ENCODE peak calls at places on chromosomes 6 and 20, in four cellular contexts. Z is GM06990, N is GM12865, R is astrocyte of the spinal cord. S is an unnamed sample.

GRCh38 chr6:84771732-84772131 is 7.3 kb upstream of the TBX18 start:
- DNase-seq in Z (no peak), N (no peak), R (peak), S (no peak)

GRCh38 chr6:15682965-15683822 is 20.4 kb upstream of the DTNBP1 start:
- DNase-seq in Z (no peak), N (peak), R (no peak), S (no peak)

GRCh38 chr6:95232477-95232876 is 344.9 kb upstream of the MANEA start:
- DNase-seq in Z (no peak), N (no peak), R (no peak), S (no peak)

GRCh38 chr6:19024737-19025136 is 637.6 kb downstream of the RNF144B start:
- DNase-seq in Z (no peak), N (peak), R (peak), S (no peak)

GRCh38 chr6:119052292-119052889 is 26.1 kb downstream of the FAM184A start:
- DNase-seq in Z (no peak), N (peak), R (no peak), S (no peak)

GRCh38 chr20:41776450-41776849 is 158.3 kb upstream of the CHD6 start:
- DNase-seq in Z (no peak), N (no peak), R (no peak), S (no peak)

GRCh38 chr20:10433014-10433622 is 904 bp downstream of the MKKS start:
- DNase-seq in Z (no peak), N (peak), R (no peak), S (no peak)

GRCh38 chr6:106754215-106754614 is 124.8 kb downstream of the QRSL1 start:
- DNase-seq in Z (no peak), N (no peak), R (no peak), S (no peak)

GRCh38 chr6:169391473-169392071 is 137.9 kb upstream of the THBS2 start:
- DNase-seq in Z (no peak), N (no peak), R (no peak), S (no peak)

GRCh38 chr6:52059821-52060220 is 27.6 kb downstream of the PKHD1 start:
- DNase-seq in Z (no peak), N (no peak), R (no peak), S (no peak)

GRCh38 chr6:142846459-142846831 is 98.5 kb downstream of the HIVEP2 start:
- DNase-seq in Z (no peak), N (peak), R (no peak), S (peak)

GRCh38 chr6:2378891-2379652 is 133.7 kb upstream of the GMDS start:
- DNase-seq in Z (no peak), N (peak), R (peak), S (no peak)

GRCh38 chr20:17859616-17860232 is 108.9 kb downstream of the SNX5 start:
- DNase-seq in Z (no peak), N (no peak), R (no peak), S (no peak)

GRCh38 chr6:87393026-87393622 is 14.6 kb upstream of the CFAP206 start:
- DNase-seq in Z (peak), N (peak), R (peak), S (peak)

GRCh38 chr6:7215140-7215539 is 97.9 kb downstream of the SSR1 start:
- DNase-seq in Z (no peak), N (no peak), R (peak), S (no peak)

GRCh38 chr6:118705799-118706481 is 54.5 kb upstream of the CEP85L start:
- DNase-seq in Z (peak), N (peak), R (peak), S (peak)

GRCh38 chr6:4776967-4777925 is 1.0 kb downstream of the CDYL start:
- DNase-seq in Z (peak), N (peak), R (peak), S (no peak)

GRCh38 chr20:59933296-59933848 is at the start of gene SYCP2:
- DNase-seq in Z (peak), N (peak), R (peak), S (no peak)
- H3K4me3 ChIP-seq in Z (no peak), N (peak), R (peak), S (peak)

GRCh38 chr20:43958626-43959025 is 44.0 kb downstream of the TOX2 start:
- DNase-seq in Z (no peak), N (no peak), R (no peak), S (no peak)

GRCh38 chr20:43959079-43959919 is 44.6 kb downstream of the TOX2 start:
- DNase-seq in Z (no peak), N (peak), R (peak), S (no peak)

GRCh38 chr20:43959920-43960227 is 45.2 kb downstream of the TOX2 start:
- DNase-seq in Z (no peak), N (no peak), R (no peak), S (no peak)

GRCh38 chr20:43955244-43956191 is 40.9 kb downstream of the TOX2 start:
- DNase-seq in Z (peak), N (peak), R (peak), S (peak)

GRCh38 chr20:43957392-43957791 is 42.7 kb downstream of the TOX2 start:
- DNase-seq in Z (no peak), N (no peak), R (no peak), S (no peak)
- TF ChIP-seq CTCF in Z (no peak), N (no peak), R (no peak), S (no peak)

GRCh38 chr6:43412541-43412940 is 14.8 kb upstream of the ABCC10 start:
- DNase-seq in Z (no peak), N (no peak), R (no peak), S (no peak)
- H3K4me3 ChIP-seq in Z (no peak), N (no peak), R (no peak), S (no peak)

GRCh38 chr20:62643521-62644043 is 1.3 kb downstream of the SLCO4A1 start:
- DNase-seq in Z (no peak), N (no peak), R (no peak), S (no peak)

GRCh38 chr20:62642666-62643520 is 590 bp downstream of the SLCO4A1 start:
- DNase-seq in Z (peak), N (peak), R (no peak), S (no peak)

GRCh38 chr20:62644044-62644795 is 1.9 kb downstream of the SLCO4A1 start:
- DNase-seq in Z (no peak), N (no peak), R (no peak), S (no peak)

GRCh38 chr20:62640870-62641748 is 1.2 kb upstream of the SLCO4A1 start:
- DNase-seq in Z (no peak), N (no peak), R (no peak), S (no peak)

DNA sequence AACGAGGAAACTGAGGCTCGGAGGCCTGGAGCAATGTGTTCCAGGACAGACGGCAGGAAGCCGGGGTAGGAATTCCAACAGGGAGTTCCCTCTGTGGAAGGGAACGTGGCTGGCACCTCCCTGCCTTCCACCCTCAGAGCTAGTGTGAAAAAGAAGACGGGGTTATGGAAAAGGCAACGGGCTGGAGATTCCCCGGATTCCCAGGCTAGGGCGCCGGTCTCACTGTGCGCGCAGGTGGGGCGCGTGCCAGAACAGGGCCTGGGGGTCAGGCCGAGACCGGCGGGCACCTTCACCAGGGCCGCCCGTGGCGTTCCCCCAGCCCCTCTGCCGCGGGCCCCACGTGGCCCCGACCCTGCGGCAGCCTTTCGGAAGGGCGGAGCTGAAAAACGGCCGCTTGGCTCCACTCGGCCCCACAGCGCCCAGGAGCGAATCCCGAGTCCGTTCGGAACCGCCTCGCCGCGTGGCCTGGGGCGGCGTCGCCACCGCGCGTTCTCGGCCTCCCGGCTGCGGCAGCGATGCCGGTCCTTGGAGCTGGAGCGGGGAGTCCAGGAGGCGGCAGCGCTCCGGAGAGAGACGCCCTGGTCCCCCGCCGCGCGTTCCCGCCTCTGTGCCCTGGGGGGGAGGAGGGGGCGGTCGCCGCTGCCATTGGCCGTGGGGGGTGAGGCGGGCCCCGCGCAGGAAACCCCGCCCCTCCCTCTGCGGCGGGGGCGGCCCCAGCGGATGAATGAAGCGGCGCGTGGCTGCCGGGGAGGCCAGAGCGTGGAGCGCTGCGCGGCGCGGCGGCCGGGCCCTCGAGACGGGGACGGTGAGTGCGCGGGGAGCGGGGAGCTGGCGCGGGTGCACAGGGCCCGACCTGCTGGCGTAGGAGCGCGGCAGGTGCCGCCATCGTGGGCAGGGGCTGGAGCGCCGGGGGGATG is at the start of gene SLCO4A1:
- DNase-seq in Z (peak), N (peak), R (peak), S (no peak)
- TF ChIP-seq CTCF in Z (no peak), N (no peak), R (no peak), S (no peak)

GRCh38 chr6:22800451-22800850 is 231.1 kb downstream of the HDGFL1 start:
- DNase-seq in Z (no peak), N (no peak), R (no peak), S (no peak)
- H3K4me3 ChIP-seq in Z (no peak), N (no peak), R (no peak), S (no peak)

GRCh38 chr6:38153946-38154345 is 334.4 kb downstream of the ZFAND3 start:
- DNase-seq in Z (no peak), N (no peak), R (no peak), S (no peak)

GRCh38 chr6:38152620-38153019 is 333.1 kb downstream of the ZFAND3 start:
- DNase-seq in Z (no peak), N (no peak), R (no peak), S (no peak)

GRCh38 chr6:38151580-38152500 is 332.3 kb downstream of the ZFAND3 start:
- DNase-seq in Z (no peak), N (no peak), R (no peak), S (no peak)

GRCh38 chr6:38153511-38153910 is 334.0 kb downstream of the ZFAND3 start:
- DNase-seq in Z (no peak), N (no peak), R (no peak), S (no peak)

GRCh38 chr6:38153076-38153475 is 333.5 kb downstream of the ZFAND3 start:
- DNase-seq in Z (no peak), N (no peak), R (no peak), S (no peak)
- TF ChIP-seq CTCF in Z (no peak), N (no peak), R (no peak), S (no peak)

DNA sequence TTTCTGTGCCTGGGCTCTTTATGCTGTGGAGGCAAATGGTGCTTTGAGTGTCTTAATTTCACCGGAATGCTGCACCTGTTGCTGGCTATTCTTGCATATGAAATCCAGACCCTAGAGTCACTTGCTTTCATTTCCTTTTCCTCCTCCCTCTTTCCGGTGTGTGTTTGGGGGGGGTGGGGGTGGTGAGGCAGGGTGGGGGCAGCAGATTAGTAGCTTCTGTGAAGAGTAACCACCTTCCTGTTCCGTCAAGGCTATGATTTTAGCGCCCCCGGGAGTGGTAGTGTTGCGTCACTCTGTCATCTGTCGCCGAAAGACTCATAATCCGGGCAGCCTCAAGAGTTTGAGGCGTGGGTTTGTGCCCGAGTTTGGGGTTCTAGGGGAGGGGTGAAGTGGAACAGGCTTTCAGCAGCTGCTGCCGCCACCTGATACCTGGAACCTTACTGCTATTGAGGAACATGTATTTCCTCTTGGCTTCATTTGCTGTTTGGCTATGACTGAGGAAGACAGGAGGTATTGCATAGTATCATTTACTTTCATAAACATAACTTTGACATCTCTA is 49.1 kb downstream of the UTRN start:
- DNase-seq in Z (peak), N (peak), R (no peak), S (no peak)
- H3K4me3 ChIP-seq in Z (peak), N (peak), R (no peak), S (no peak)

GRCh38 chr20:38316341-38316740 is 12.4 kb downstream of the BPI start:
- DNase-seq in Z (no peak), N (no peak), R (no peak), S (no peak)

GRCh38 chr20:38317422-38317821 is 13.5 kb downstream of the BPI start:
- DNase-seq in Z (no peak), N (no peak), R (no peak), S (no peak)

GRCh38 chr20:38313676-38314075 is 9.7 kb downstream of the BPI start:
- DNase-seq in Z (no peak), N (no peak), R (no peak), S (no peak)

GRCh38 chr20:38311100-38311499 is 7.1 kb downstream of the BPI start:
- DNase-seq in Z (no peak), N (no peak), R (no peak), S (no peak)

GRCh38 chr20:38315290-38315966 is 11.5 kb downstream of the BPI start:
- DNase-seq in Z (no peak), N (no peak), R (peak), S (no peak)
- TF ChIP-seq CTCF in Z (no peak), N (no peak), R (peak), S (peak)